ENCODE peak calls at places on chromosomes 12 and 14, in six cellular contexts. One of them, this sample, is unnamed.

GRCh38 chr12:50043854-50044253 is 13.5 kb upstream of the ASIC1 start:
- DNase-seq in T-cell: no peak
- DNase-seq in nucleus accumbens: no peak
- DNase-seq in GM23248: no peak
- DNase-seq in amniotic epithelial cell: no peak
- DNase-seq in stomach: no peak
- DNase-seq in this sample: no peak

GRCh38 chr14:32509632-32510187 is 180.6 kb downstream of the AKAP6 start:
- DNase-seq in GM23248: peak; percentile 99
- DNase-seq in amniotic epithelial cell: peak; percentile 100
- DNase-seq in stomach: peak; percentile 30
- DNase-seq in nucleus accumbens: peak; percentile 76
- DNase-seq in T-cell: no peak
- DNase-seq in this sample: peak; percentile 98

GRCh38 chr14:41605550-41606248 is 977 bp upstream of the LRFN5 start:
- DNase-seq in amniotic epithelial cell: peak; percentile 54
- DNase-seq in stomach: no peak
- DNase-seq in T-cell: no peak
- DNase-seq in nucleus accumbens: peak; percentile 15
- DNase-seq in GM23248: peak; percentile 55
- DNase-seq in this sample: no peak

GRCh38 chr14:32702571-32702970 is 236.1 kb upstream of the NPAS3 start:
- DNase-seq in T-cell: no peak
- DNase-seq in GM23248: peak; percentile 62
- DNase-seq in nucleus accumbens: peak; percentile 54
- DNase-seq in stomach: no peak
- DNase-seq in amniotic epithelial cell: no peak
- DNase-seq in this sample: no peak

GRCh38 chr12:132952371-132953162 is 3.5 kb downstream of the ZNF605 start:
- DNase-seq in nucleus accumbens: no peak
- DNase-seq in GM23248: no peak
- DNase-seq in stomach: no peak
- DNase-seq in amniotic epithelial cell: no peak
- DNase-seq in T-cell: no peak
- DNase-seq in this sample: no peak

GRCh38 chr12:41514907-41515306 is 326.8 kb downstream of the PDZRN4 start:
- DNase-seq in T-cell: no peak
- DNase-seq in GM23248: no peak
- DNase-seq in amniotic epithelial cell: no peak
- DNase-seq in stomach: no peak
- DNase-seq in nucleus accumbens: peak; percentile 6
- DNase-seq in this sample: no peak

GRCh38 chr12:127588224-127588623 is 678.7 kb upstream of the TMEM132C start:
- DNase-seq in nucleus accumbens: no peak
- DNase-seq in T-cell: no peak
- DNase-seq in amniotic epithelial cell: no peak
- DNase-seq in GM23248: peak; percentile 95
- DNase-seq in stomach: no peak
- DNase-seq in this sample: no peak

GRCh38 chr12:47080725-47081502 is 1.2 kb upstream of the AMIGO2 start:
- DNase-seq in GM23248: peak; percentile 77
- DNase-seq in stomach: peak; percentile 50
- DNase-seq in T-cell: peak; percentile 35
- DNase-seq in amniotic epithelial cell: peak; percentile 92
- DNase-seq in nucleus accumbens: peak; percentile 45
- DNase-seq in this sample: peak; percentile 85

GRCh38 chr12:58117667-58118066 is 176.3 kb downstream of the ATP23 start:
- DNase-seq in stomach: no peak
- DNase-seq in amniotic epithelial cell: no peak
- DNase-seq in GM23248: no peak
- DNase-seq in nucleus accumbens: no peak
- DNase-seq in T-cell: no peak
- DNase-seq in this sample: no peak

GRCh38 chr12:104870797-104871196 is 87.3 kb downstream of the SLC41A2 start:
- DNase-seq in stomach: no peak
- DNase-seq in nucleus accumbens: no peak
- DNase-seq in GM23248: no peak
- DNase-seq in amniotic epithelial cell: no peak
- DNase-seq in T-cell: no peak
- DNase-seq in this sample: no peak

GRCh38 chr12:75579552-75579951 is 68.1 kb upstream of the KRR1 start:
- DNase-seq in T-cell: no peak
- DNase-seq in GM23248: no peak
- DNase-seq in amniotic epithelial cell: no peak
- DNase-seq in stomach: no peak
- DNase-seq in nucleus accumbens: no peak
- DNase-seq in this sample: no peak

GRCh38 chr14:105525861-105526780 is at the start of gene TMEM121:
- DNase-seq in nucleus accumbens: peak; percentile 63
- DNase-seq in stomach: no peak
- DNase-seq in GM23248: peak; percentile 57
- DNase-seq in T-cell: no peak
- DNase-seq in amniotic epithelial cell: no peak
- DNase-seq in this sample: no peak

GRCh38 chr14:51978566-51979398 is 10.6 kb upstream of the RTRAF start:
- DNase-seq in stomach: peak; percentile 88
- DNase-seq in GM23248: peak; percentile 79
- DNase-seq in amniotic epithelial cell: peak; percentile 78
- DNase-seq in nucleus accumbens: peak; percentile 84
- DNase-seq in T-cell: peak; percentile 60
- DNase-seq in this sample: peak; percentile 59

GRCh38 chr14:69152944-69153847 is at the start of gene DCAF5:
- DNase-seq in T-cell: peak; percentile 94
- DNase-seq in nucleus accumbens: peak; percentile 86
- DNase-seq in amniotic epithelial cell: peak; percentile 95
- DNase-seq in stomach: peak; percentile 95
- DNase-seq in GM23248: peak; percentile 97
- DNase-seq in this sample: peak; percentile 90

GRCh38 chr14:69093551-69094421 is 59.1 kb downstream of the DCAF5 start:
- DNase-seq in amniotic epithelial cell: no peak
- DNase-seq in nucleus accumbens: peak; percentile 19
- DNase-seq in GM23248: peak; percentile 60
- DNase-seq in T-cell: no peak
- DNase-seq in stomach: peak; percentile 42
- DNase-seq in this sample: peak; percentile 25

GRCh38 chr14:36625014-36625413 is 36.6 kb upstream of the PAX9 start:
- DNase-seq in GM23248: no peak
- DNase-seq in amniotic epithelial cell: no peak
- DNase-seq in stomach: no peak
- DNase-seq in T-cell: no peak
- DNase-seq in nucleus accumbens: no peak
- DNase-seq in this sample: no peak

GRCh38 chr12:93007539-93007938 is 78.4 kb upstream of the EEA1 start:
- DNase-seq in amniotic epithelial cell: no peak
- DNase-seq in GM23248: no peak
- DNase-seq in stomach: no peak
- DNase-seq in nucleus accumbens: no peak
- DNase-seq in T-cell: no peak
- DNase-seq in this sample: no peak

GRCh38 chr12:132152921-132153321 is 8.7 kb downstream of the NOC4L start:
- DNase-seq in stomach: no peak
- DNase-seq in T-cell: no peak
- DNase-seq in amniotic epithelial cell: no peak
- DNase-seq in nucleus accumbens: no peak
- DNase-seq in GM23248: no peak
- DNase-seq in this sample: no peak

GRCh38 chr14:101336203-101336602 is 225.1 kb upstream of the DIO3 start:
- DNase-seq in nucleus accumbens: no peak
- DNase-seq in T-cell: no peak
- DNase-seq in GM23248: no peak
- DNase-seq in stomach: no peak
- DNase-seq in amniotic epithelial cell: no peak
- DNase-seq in this sample: no peak

GRCh38 chr12:93857279-93857894 is 180.2 kb downstream of the CRADD start:
- DNase-seq in nucleus accumbens: no peak
- DNase-seq in stomach: no peak
- DNase-seq in GM23248: peak; percentile 76
- DNase-seq in amniotic epithelial cell: peak; percentile 58
- DNase-seq in T-cell: no peak
- DNase-seq in this sample: no peak

GRCh38 chr12:2465681-2466080 is 329.1 kb upstream of the FKBP4 start:
- DNase-seq in stomach: no peak
- DNase-seq in nucleus accumbens: no peak
- DNase-seq in GM23248: no peak
- DNase-seq in T-cell: no peak
- DNase-seq in amniotic epithelial cell: no peak
- DNase-seq in this sample: no peak

GRCh38 chr14:103686831-103687485 is 28.3 kb downstream of the XRCC3 start:
- DNase-seq in amniotic epithelial cell: peak; percentile 89
- DNase-seq in GM23248: no peak
- DNase-seq in nucleus accumbens: no peak
- DNase-seq in stomach: no peak
- DNase-seq in T-cell: no peak
- DNase-seq in this sample: peak; percentile 63